ENCODE peak calls at places on chromosomes 13 and 19, in six cellular contexts. W is H7; G is GOT3; R is activated T-cell treated with anti-CD3 and anti-CD28 coated beads, Interleukin-2, amount 50 U/mL, for 72 hours; A is progenitor cell of endocrine pancreas; H is stimulated activated CD4-positive, alpha-beta T cell treated with anti-CD3 and anti-CD28 coated beads, Interleukin-15, amount 100 ng/mL, for 1 hour. I is an unnamed sample.

GRCh38 chr19:48806818-48807589 is 3.8 kb downstream of the BCAT2 start:
- DNase-seq in W (peak), G (no peak), R (peak), A (peak), H (no peak), I (no peak)

GRCh38 chr19:57231686-57232085 is 863 bp downstream of the AURKC start:
- DNase-seq in W (peak), G (no peak), R (no peak), A (no peak), H (no peak), I (no peak)

GRCh38 chr19:41415154-41415571 is 12.0 kb downstream of the B3GNT8 start:
- DNase-seq in W (no peak), G (no peak), R (no peak), A (no peak), H (no peak), I (no peak)

GRCh38 chr13:73767747-73768315 is 366.4 kb downstream of the KLF12 start:
- DNase-seq in W (peak), G (no peak), R (peak), A (no peak), H (peak), I (peak)

GRCh38 chr13:79423801-79424642 is 18.0 kb upstream of the RBM26 start:
- DNase-seq in W (peak), G (no peak), R (no peak), A (no peak), H (no peak), I (no peak)

GRCh38 chr19:35608250-35608649 is 4.3 kb upstream of the HAUS5 start:
- DNase-seq in W (no peak), G (no peak), R (no peak), A (no peak), H (no peak), I (no peak)

GRCh38 chr13:75357576-75358295 is 124.2 kb downstream of the TBC1D4 start:
- DNase-seq in W (peak), G (no peak), R (peak), A (no peak), H (peak), I (peak)

GRCh38 chr19:3538965-3539742 is at the start of gene TEKTIP1:
- DNase-seq in W (peak), G (no peak), R (no peak), A (no peak), H (no peak), I (no peak)

GRCh38 chr19:45469132-45469834 is 1.5 kb downstream of the FOSB start:
- DNase-seq in W (peak), G (peak), R (peak), A (peak), H (peak), I (peak)

GRCh38 chr19:6238643-6239281 is 41.0 kb downstream of the MLLT1 start:
- DNase-seq in W (peak), G (no peak), R (no peak), A (no peak), H (no peak), I (no peak)

GRCh38 chr13:98890186-98890585 is 87.7 kb downstream of the DOCK9 start:
- DNase-seq in W (no peak), G (peak), R (peak), A (no peak), H (no peak), I (peak)

GRCh38 chr19:15253076-15253475 is 20.8 kb upstream of the EPHX3 start:
- DNase-seq in W (no peak), G (no peak), R (no peak), A (no peak), H (no peak), I (no peak)

GRCh38 chr13:110702089-110702488 is 3.8 kb downstream of the CARS2 start:
- DNase-seq in W (no peak), G (no peak), R (no peak), A (no peak), H (no peak), I (no peak)

GRCh38 chr19:2661615-2662014 is 40.9 kb downstream of the GNG7 start:
- DNase-seq in W (no peak), G (no peak), R (peak), A (no peak), H (no peak), I (peak)

GRCh38 chr13:46961719-46962118 is 64.9 kb upstream of the HTR2A start:
- DNase-seq in W (no peak), G (no peak), R (peak), A (no peak), H (no peak), I (no peak)

GRCh38 chr13:94345374-94346195 is 133.9 kb downstream of the DCT start:
- DNase-seq in W (no peak), G (no peak), R (no peak), A (no peak), H (no peak), I (no peak)

GRCh38 chr13:101527130-101527529 is 74.7 kb downstream of the ITGBL1 start:
- DNase-seq in W (no peak), G (no peak), R (no peak), A (no peak), H (no peak), I (no peak)

GRCh38 chr13:111388851-111389500 is 68.5 kb downstream of the TEX29 start:
- DNase-seq in W (no peak), G (no peak), R (peak), A (no peak), H (no peak), I (no peak)

GRCh38 chr19:3604987-3605343 is 1.7 kb downstream of the TBXA2R start:
- DNase-seq in W (peak), G (no peak), R (peak), A (no peak), H (no peak), I (no peak)